ENCODE peak calls at places on chromosomes 16 and 17, in seven cellular contexts. S is stomach, X is tibial artery, U is HFF-Myc, T is neural progenitor cell, Z is mammary epithelial cell, D is testis. N is an unnamed sample.

GRCh38 chr17:57256708-57257112 is 387 bp downstream of the MSI2 start:
- DNase-seq in D (peak), T (peak), S (no peak), Z (peak), X (no peak), U (no peak), N (peak)

GRCh38 chr16:55735120-55735781 is 79.5 kb downstream of the SLC6A2 start:
- DNase-seq in X (no peak), T (no peak), S (no peak), U (no peak), Z (peak), D (no peak), N (no peak)

GRCh38 chr17:27975146-27976011 is 67.1 kb upstream of the NLK start:
- DNase-seq in X (no peak), U (peak), Z (peak), T (no peak), S (no peak), D (no peak), N (no peak)

GRCh38 chr17:19016297-19016696 is 11.7 kb upstream of the FAM83G start:
- DNase-seq in D (no peak), X (no peak), S (no peak), Z (no peak), U (no peak), T (no peak), N (no peak)

GRCh38 chr17:82029391-82029790 is 2.1 kb upstream of the RAC3 start:
- DNase-seq in T (no peak), X (no peak), Z (no peak), U (no peak), S (no peak), D (peak), N (no peak)

GRCh38 chr16:88264641-88265285 is 118.0 kb upstream of the ZNF469 start:
- DNase-seq in D (peak), Z (peak), X (peak), T (peak), U (no peak), S (peak), N (peak)

GRCh38 chr17:4582101-4582501 is 2.2 kb upstream of the SMTNL2 start:
- DNase-seq in X (no peak), T (no peak), U (no peak), Z (no peak), S (no peak), D (no peak), N (no peak)

GRCh38 chr16:30615358-30616076 is 5.3 kb upstream of the ZNF689 start:
- DNase-seq in S (peak), T (peak), Z (no peak), X (no peak), U (no peak), D (peak), N (peak)

GRCh38 chr16:14455577-14455976 is 174.5 kb downstream of the PARN start:
- DNase-seq in X (no peak), T (no peak), U (peak), S (no peak), D (no peak), Z (no peak), N (no peak)

GRCh38 chr17:27315322-27315721 is 21.4 kb downstream of the WSB1 start:
- DNase-seq in D (peak), Z (peak), S (peak), X (peak), U (no peak), T (no peak), N (peak)

GRCh38 chr17:2688351-2689342 is 22.9 kb downstream of the CLUH start:
- DNase-seq in Z (peak), T (no peak), D (peak), X (no peak), S (no peak), U (no peak), N (peak)

GRCh38 chr17:40180694-40181093 is 3.4 kb downstream of the RAPGEFL1 start:
- DNase-seq in S (peak), D (no peak), X (no peak), U (no peak), Z (no peak), T (no peak), N (no peak)

GRCh38 chr17:41061969-41062368 is 2.1 kb upstream of the KRTAP2-3 start:
- DNase-seq in X (no peak), U (peak), S (no peak), D (no peak), Z (peak), T (no peak), N (no peak)

GRCh38 chr17:56899403-56899802 is 14.4 kb downstream of the TRIM25 start:
- DNase-seq in X (peak), T (no peak), U (no peak), D (no peak), S (no peak), Z (no peak), N (no peak)

GRCh38 chr16:30984669-30985400 is at the start of gene HSD3B7:
- DNase-seq in D (peak), T (peak), Z (peak), S (peak), U (peak), X (peak), N (peak)

GRCh38 chr16:56388209-56388608 is 37.1 kb downstream of the AMFR start:
- DNase-seq in D (no peak), S (no peak), X (no peak), U (no peak), T (no peak), Z (peak), N (no peak)

GRCh38 chr17:83036666-83037065 is 42.7 kb upstream of the METRNL start:
- DNase-seq in D (no peak), U (no peak), S (no peak), T (no peak), X (no peak), Z (no peak), N (no peak)

GRCh38 chr17:57486978-57487377 is 230.7 kb downstream of the MSI2 start:
- DNase-seq in S (no peak), X (no peak), Z (peak), T (no peak), D (peak), U (no peak), N (no peak)

GRCh38 chr17:76995352-76996105 is 127.3 kb downstream of the MGAT5B start:
- DNase-seq in T (peak), U (no peak), X (no peak), D (no peak), S (no peak), Z (no peak), N (no peak)

GRCh38 chr17:14332331-14332730 is 31.4 kb downstream of the HS3ST3B1 start:
- DNase-seq in X (no peak), S (no peak), Z (no peak), T (no peak), D (no peak), U (no peak), N (no peak)

GRCh38 chr16:34054137-34054536 is 594.7 kb downstream of the TP53TG3F start:
- DNase-seq in Z (no peak), T (no peak), D (no peak), U (no peak), S (no peak), X (no peak), N (no peak)

GRCh38 chr16:88116121-88116900 is 165.1 kb downstream of the BANP start:
- DNase-seq in T (no peak), S (no peak), D (no peak), X (no peak), U (no peak), Z (no peak), N (no peak)

GRCh38 chr17:81635973-81636504 is 873 bp downstream of the NPLOC4 start:
- DNase-seq in T (no peak), D (no peak), X (no peak), Z (no peak), S (no peak), U (no peak), N (no peak)

GRCh38 chr16:75256871-75257343 is 5.5 kb upstream of the BCAR1 start:
- DNase-seq in D (no peak), T (peak), S (peak), U (no peak), Z (no peak), X (peak), N (no peak)

GRCh38 chr16:10086620-10087019 is 95.6 kb downstream of the GRIN2A start:
- DNase-seq in S (no peak), Z (no peak), U (no peak), D (no peak), X (no peak), T (no peak), N (no peak)

GRCh38 chr16:5918553-5919127 is 821.0 kb upstream of the EEF2KMT start:
- DNase-seq in U (no peak), D (no peak), X (no peak), Z (no peak), S (no peak), T (peak), N (no peak)

GRCh38 chr17:82229686-82230626 is 1.1 kb downstream of the SLC16A3 start:
- DNase-seq in X (peak), S (no peak), D (no peak), U (no peak), T (peak), Z (no peak), N (no peak)

GRCh38 chr16:53457670-53458069 is 23.4 kb downstream of the RBL2 start:
- DNase-seq in U (no peak), T (no peak), X (no peak), Z (peak), D (no peak), S (no peak), N (no peak)

GRCh38 chr16:49471038-49471727 is 97.6 kb downstream of the C16orf78 start:
- DNase-seq in U (no peak), Z (no peak), D (peak), X (no peak), S (peak), T (no peak), N (peak)

GRCh38 chr17:45146616-45147101 is 1.6 kb upstream of the HEXIM1 start:
- DNase-seq in U (no peak), Z (peak), T (no peak), S (peak), X (no peak), D (peak), N (peak)

GRCh38 chr17:36901506-36901905 is 35.8 kb upstream of the LHX1 start:
- DNase-seq in S (no peak), Z (peak), X (no peak), U (no peak), T (peak), D (no peak), N (no peak)

GRCh38 chr16:670485-671352 is 2.8 kb downstream of the RHOT2 start:
- DNase-seq in T (no peak), D (no peak), Z (no peak), U (no peak), S (no peak), X (no peak), N (no peak)
- H3K4me3 ChIP-seq in T (no peak), D (no peak), Z (no peak), U (no peak), S (no peak), X (no peak), N (no peak)

DNA sequence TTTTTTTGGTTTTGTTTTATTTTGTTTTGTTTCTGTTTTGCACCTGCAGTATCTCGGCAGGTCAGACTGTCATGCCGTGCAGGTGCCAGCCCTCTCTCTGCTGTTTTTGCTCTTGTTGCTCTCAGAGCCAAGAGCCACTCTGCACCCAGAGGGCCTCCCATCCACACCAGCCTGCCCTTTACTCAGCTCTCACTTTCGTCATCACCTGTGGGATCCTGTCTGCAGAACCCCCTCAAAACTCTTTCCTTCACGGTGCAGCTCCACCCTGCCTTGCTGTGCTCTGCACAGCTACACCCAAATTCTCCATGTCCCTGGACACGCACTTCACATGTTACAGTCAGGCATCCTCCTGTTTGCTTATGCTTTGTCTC is 2.6 kb downstream of the AOC3 start:
- DNase-seq in U (no peak), X (peak), Z (no peak), T (no peak), S (no peak), D (no peak), N (no peak)
- H3K4me3 ChIP-seq in U (no peak), X (peak), Z (no peak), T (no peak), S (peak), D (no peak), N (peak)

DNA sequence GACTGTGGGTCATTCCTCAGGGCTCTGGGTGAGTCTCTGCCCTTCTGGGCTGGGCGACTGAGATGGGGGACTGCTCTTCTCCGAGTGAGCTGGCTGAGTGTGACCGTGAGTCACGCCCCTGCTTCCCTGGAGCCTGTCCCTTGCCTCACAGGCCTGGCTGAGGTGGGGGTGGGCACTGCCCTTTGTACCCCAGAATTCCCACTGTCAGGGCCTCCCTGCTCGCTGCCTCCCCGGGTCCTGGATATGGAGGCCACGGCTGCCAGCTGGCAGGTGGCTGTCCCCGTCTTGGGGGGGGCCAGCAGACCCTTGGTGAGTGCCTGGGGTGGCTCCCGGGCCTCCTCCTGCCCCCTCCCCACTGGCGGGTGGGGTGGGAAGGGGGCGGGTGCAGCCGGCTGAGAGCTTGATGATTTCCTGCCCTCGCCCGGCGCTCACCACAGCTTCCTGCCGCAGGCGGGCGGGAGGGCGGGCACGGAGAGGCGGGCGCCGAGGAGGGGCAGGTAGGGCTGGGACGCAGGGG is at the start of gene LAT:
- DNase-seq in X (no peak), D (no peak), U (no peak), Z (no peak), S (peak), T (no peak), N (no peak)
- H3K4me3 ChIP-seq in X (no peak), D (no peak), U (no peak), Z (no peak), S (peak), T (no peak), N (no peak)

GRCh38 chr17:8964801-8965393 is 610 bp downstream of the PIK3R5 start:
- DNase-seq in S (no peak), T (peak), D (no peak), X (no peak), U (no peak), Z (no peak), N (peak)
- H3K4me3 ChIP-seq in S (peak), T (peak), D (peak), X (peak), U (no peak), Z (no peak), N (peak)

GRCh38 chr17:35701491-35701890 is 29.9 kb upstream of the RASL10B start:
- DNase-seq in T (no peak), D (no peak), Z (no peak), S (no peak), X (no peak), U (no peak), N (no peak)
- H3K4me3 ChIP-seq in T (no peak), D (no peak), Z (no peak), S (no peak), X (no peak), U (no peak), N (no peak)

N was measured in lung.